ENCODE peak calls at places on chromosomes 7 and 10, in five cellular contexts. T is fibroblast of lung, I is MM.1S, J is GM23248, X is PC-3. V is an unnamed sample.
A peak's percentile ranks its signal among the peaks of the same experiment; 100 is the strongest.

GRCh38 chr7:129777993-129778769 is 166.7 kb downstream of the NRF1 start:
- DNase-seq in T (no peak), X (no peak), I (no peak), J (no peak), V (no peak)

GRCh38 chr10:70931168-70931805 is 42.9 kb upstream of the PCBD1 start:
- DNase-seq in J (peak; percentile 42), X (peak; percentile 94), T (no peak), I (no peak), V (peak; percentile 79)

GRCh38 chr7:14507617-14508016 is 394.9 kb downstream of the DGKB start:
- DNase-seq in X (peak; percentile 94), I (no peak), J (peak; percentile 27), T (peak; percentile 75), V (peak; percentile 94)

GRCh38 chr7:28024786-28025334 is 155.7 kb downstream of the JAZF1 start:
- DNase-seq in J (peak; percentile 12), I (no peak), X (no peak), T (no peak), V (no peak)

GRCh38 chr7:107779647-107780099 is 23.4 kb downstream of the SLC26A3 start:
- DNase-seq in T (peak; percentile 32), I (no peak), J (no peak), X (no peak), V (no peak)

GRCh38 chr7:116802144-116802747 is 60.1 kb upstream of the CAPZA2 start:
- DNase-seq in I (no peak), T (no peak), X (no peak), J (peak; percentile 69), V (no peak)

GRCh38 chr7:123154231-123154860 is 45.4 kb downstream of the SLC13A1 start:
- DNase-seq in T (peak; percentile 81), I (peak; percentile 88), J (peak; percentile 77), X (peak; percentile 86), V (peak; percentile 73)

GRCh38 chr7:127798023-127798422 is 146.0 kb downstream of the SND1 start:
- DNase-seq in T (peak; percentile 48), I (no peak), X (no peak), J (peak; percentile 29), V (no peak)

GRCh38 chr10:110505130-110505815 is 7.6 kb downstream of the DUSP5 start:
- DNase-seq in X (no peak), T (no peak), I (no peak), J (no peak), V (no peak)

GRCh38 chr7:45174966-45175765 is 17.6 kb downstream of the RAMP3 start:
- DNase-seq in I (no peak), T (no peak), J (no peak), X (no peak), V (no peak)

GRCh38 chr10:14562615-14563214 is 212.0 kb downstream of the FAM107B start:
- DNase-seq in T (no peak), X (no peak), I (no peak), J (no peak), V (no peak)

GRCh38 chr7:99190359-99191009 is 17.4 kb downstream of the KPNA7 start:
- DNase-seq in X (no peak), T (no peak), J (no peak), I (no peak), V (no peak)

GRCh38 chr7:90192876-90193765 is 18.4 kb upstream of the STEAP2 start:
- DNase-seq in X (no peak), T (no peak), J (peak; percentile 61), I (peak; percentile 26), V (no peak)

GRCh38 chr7:122886357-122887081 is at the start of gene CADPS2:
- DNase-seq in T (peak; percentile 90), X (peak; percentile 71), I (peak; percentile 98), J (peak; percentile 81), V (peak; percentile 87)

GRCh38 chr7:140639366-140640053 is 1.1 kb downstream of the DENND2A start:
- DNase-seq in T (peak; percentile 71), X (peak; percentile 29), I (no peak), J (peak; percentile 78), V (no peak)

GRCh38 chr7:83936056-83936703 is 258.4 kb downstream of the SEMA3A start:
- DNase-seq in I (peak; percentile 75), X (peak; percentile 76), J (peak; percentile 77), T (peak; percentile 88), V (peak; percentile 57)

GRCh38 chr7:135715055-135715522 is 12.9 kb downstream of the SLC13A4 start:
- DNase-seq in T (no peak), X (no peak), I (no peak), J (no peak), V (no peak)

GRCh38 chr7:129553861-129554530 is 51.7 kb downstream of the SMKR1 start:
- DNase-seq in T (peak; percentile 43), J (peak; percentile 85), I (no peak), X (peak; percentile 53), V (no peak)

GRCh38 chr10:114767589-114768393 is 53.8 kb upstream of the FHIP2A start:
- DNase-seq in J (peak; percentile 37), T (no peak), I (peak; percentile 50), X (peak; percentile 15), V (peak; percentile 19)

GRCh38 chr10:69088801-69089501 is 1.0 kb downstream of the SRGN start:
- DNase-seq in T (peak; percentile 72), X (peak; percentile 98), I (peak; percentile 83), J (peak; percentile 47), V (no peak)

GRCh38 chr7:92647652-92648051 is 57.5 kb upstream of the FAM133B start:
- DNase-seq in I (no peak), X (no peak), T (no peak), J (no peak), V (no peak)

GRCh38 chr10:52308251-52309031 is 5.6 kb upstream of the DKK1 start:
- DNase-seq in X (peak; percentile 94), J (peak; percentile 87), T (peak; percentile 85), I (peak; percentile 70), V (peak; percentile 45)

GRCh38 chr10:16280595-16280994 is 156.2 kb upstream of the PTER start:
- DNase-seq in X (no peak), J (no peak), T (no peak), I (no peak), V (no peak)

GRCh38 chr10:102247724-102248123 is 2.4 kb downstream of the GBF1 start:
- DNase-seq in I (no peak), X (no peak), J (peak; percentile 21), T (no peak), V (no peak)
- H3K9ac ChIP-seq in I (no peak overlapping the region), X (no peak overlapping the region), J (peak overlapping the region; percentile 93), T (no peak overlapping the region), V (no peak overlapping the region)

DNA sequence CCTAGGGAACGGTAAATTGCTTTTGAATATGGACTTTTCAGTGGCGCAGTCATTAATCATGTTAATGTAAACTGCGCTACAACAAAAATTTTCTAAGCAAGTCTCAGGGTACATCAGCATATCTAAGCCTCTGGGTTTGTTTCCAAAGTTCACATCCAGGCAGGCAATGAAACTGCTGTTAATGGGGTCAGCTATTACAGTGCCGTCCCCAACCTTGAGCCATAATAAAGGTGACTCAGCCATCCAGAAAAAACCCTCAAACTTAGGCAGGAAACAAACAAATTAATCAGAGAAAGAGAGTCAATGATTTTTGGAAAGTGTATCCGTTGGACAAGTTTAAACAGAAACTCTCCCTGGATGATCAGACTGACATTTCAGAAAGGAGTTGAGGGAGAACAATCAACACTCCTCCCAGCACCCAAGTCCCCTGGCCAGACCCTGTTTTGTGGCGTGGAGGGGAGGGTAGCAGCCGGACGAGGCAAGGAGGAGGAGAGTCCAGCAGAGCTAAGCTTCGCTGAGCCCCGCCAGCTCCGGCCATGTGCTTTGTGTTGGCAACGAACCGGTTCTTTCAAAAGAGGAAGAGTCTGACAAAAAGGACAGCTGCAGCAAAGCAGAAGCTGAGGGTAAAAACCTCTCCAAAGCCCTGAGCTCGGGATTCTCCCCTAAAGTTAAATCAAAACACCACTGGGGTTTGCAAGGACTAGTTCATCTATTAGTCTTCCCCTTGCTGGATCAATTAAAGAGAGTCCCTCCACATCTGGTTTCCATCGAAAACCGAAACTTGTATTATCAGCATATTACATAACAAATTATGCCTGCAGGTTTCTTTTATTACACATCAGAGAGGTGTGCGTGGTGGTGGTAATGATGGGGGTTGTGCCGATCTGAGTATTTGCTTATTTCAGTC is 3.6 kb downstream of the FAM53B start:
- DNase-seq in X (peak; percentile 50), I (no peak), J (peak; percentile 74), T (peak; percentile 72), V (peak; percentile 88)
- H2AFZ ChIP-seq in X (peak overlapping the region; percentile 75), I (no peak overlapping the region), J (peak overlapping the region; percentile 56), T (no peak overlapping the region), V (peak overlapping the region; percentile 71)

DNA sequence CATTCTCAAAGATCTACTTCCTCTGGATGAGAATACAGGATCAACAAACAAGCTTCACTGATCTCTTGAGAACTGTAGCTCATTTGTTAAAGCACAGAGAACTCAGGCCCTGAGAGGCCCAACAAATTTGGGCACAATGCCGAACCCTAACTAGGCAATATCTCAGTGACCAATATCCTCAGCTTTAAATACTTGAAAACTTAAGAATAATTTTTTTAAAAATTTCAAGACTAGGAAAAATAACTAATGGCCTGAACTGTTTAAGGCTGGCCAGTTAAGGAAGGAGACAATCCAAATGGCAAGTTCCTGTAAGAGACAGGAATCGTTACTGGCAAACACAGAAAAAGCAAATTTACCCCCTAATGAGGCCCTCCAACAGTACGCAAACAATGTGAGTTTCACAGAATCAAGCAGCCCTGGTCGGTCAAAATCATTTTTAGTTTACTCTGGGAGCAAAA is 39.7 kb downstream of the NT5C2 start:
- DNase-seq in T (peak; percentile 64), J (peak; percentile 44), X (no peak), I (no peak), V (no peak)
- H3K9ac ChIP-seq in T (no peak overlapping the region), J (peak overlapping the region; percentile 44), X (no peak overlapping the region), I (no peak overlapping the region), V (no peak overlapping the region)

GRCh38 chr7:22193361-22194016 is 163.5 kb downstream of the RAPGEF5 start:
- DNase-seq in X (no peak), T (peak; percentile 52), I (no peak), J (peak; percentile 61), V (no peak)
- H2AFZ ChIP-seq in X (no peak overlapping the region), T (peak overlapping the region; percentile 63), I (no peak overlapping the region), J (peak overlapping the region; percentile 84), V (no peak overlapping the region)

GRCh38 chr10:3838723-3839437 is 53.9 kb upstream of the KLF6 start:
- DNase-seq in I (no peak), J (peak; percentile 38), T (no peak), X (no peak), V (peak; percentile 36)
- H3K9ac ChIP-seq in I (no peak overlapping the region), J (no peak overlapping the region), T (no peak overlapping the region), X (no peak overlapping the region), V (no peak overlapping the region)

GRCh38 chr7:121544199-121544598 is 148.1 kb upstream of the FAM3C start:
- DNase-seq in T (no peak), J (no peak), I (no peak), X (peak; percentile 35), V (no peak)

GRCh38 chr7:121544726-121545125 is 148.6 kb upstream of the FAM3C start:
- DNase-seq in I (peak; percentile 94), J (peak; percentile 93), T (peak; percentile 73), X (peak; percentile 97), V (peak; percentile 98)

GRCh38 chr7:121537031-121537430 is 140.9 kb upstream of the FAM3C start:
- DNase-seq in I (no peak), T (no peak), J (peak; percentile 8), X (no peak), V (no peak)

GRCh38 chr7:121541457-121541856 is 145.3 kb upstream of the FAM3C start:
- DNase-seq in I (no peak), J (no peak), X (no peak), T (no peak), V (peak; percentile 48)

DNA sequence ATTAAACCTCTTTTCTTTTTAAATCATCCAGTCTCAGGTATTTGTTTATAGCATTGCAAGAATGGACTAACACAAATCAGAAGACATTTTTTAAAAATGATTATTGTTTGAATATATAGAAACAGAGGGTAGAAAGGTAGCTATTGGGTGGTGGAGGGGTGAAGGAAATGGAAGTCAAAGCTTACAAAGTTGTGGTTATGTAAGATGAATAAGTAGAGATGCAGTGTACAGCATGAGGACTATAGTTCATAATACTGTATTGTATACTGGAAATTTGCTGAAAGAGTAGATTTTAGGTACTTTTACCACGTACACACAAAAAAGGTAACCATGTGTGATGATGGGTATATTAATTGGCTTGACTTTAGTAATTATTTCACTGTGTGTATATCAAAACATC is 144.0 kb upstream of the FAM3C start:
- DNase-seq in I (no peak), J (no peak), X (no peak), T (no peak), V (no peak)
- H2AFZ ChIP-seq in I (no peak overlapping the region), J (no peak overlapping the region), X (no peak overlapping the region), T (no peak overlapping the region), V (no peak overlapping the region)

V was measured in mammary epithelial cell.